ENCODE peak calls at places on chromosomes 1 and 21, in four cellular contexts. E is K562, D is HepG2, U is GM12878. B is an unnamed sample.

GRCh38 chr1:91736999-91737615 is 148.8 kb downstream of the TGFBR3 start:
- DNase-seq in U (no peak), E (no peak), D (peak), B (peak)

GRCh38 chr1:16175610-16176553 is 20.0 kb upstream of the EPHA2 start:
- DNase-seq in E (peak), U (no peak), D (no peak), B (peak)

GRCh38 chr1:85576256-85576641 is 4.3 kb upstream of the CCN1 start:
- DNase-seq in U (no peak), D (no peak), E (no peak), B (no peak)

GRCh38 chr1:22064751-22065402 is 12.4 kb downstream of the CDC42 start:
- DNase-seq in E (no peak), U (no peak), D (no peak), B (no peak)

GRCh38 chr1:55579332-55579996 is 364.3 kb upstream of the USP24 start:
- DNase-seq in U (no peak), E (no peak), D (no peak), B (no peak)

GRCh38 chr1:153565529-153566374 is at the start of gene S100A2:
- DNase-seq in E (no peak), U (peak), D (peak), B (no peak)

GRCh38 chr1:47424336-47424982 is 8.4 kb downstream of the FOXE3 start:
- DNase-seq in D (peak), U (no peak), E (peak), B (peak)

GRCh38 chr1:205317311-205317917 is 4.1 kb downstream of the NUAK2 start:
- DNase-seq in D (peak), E (no peak), U (no peak), B (no peak)

GRCh38 chr1:10962483-10962882 is 50.0 kb upstream of the TARDBP start:
- DNase-seq in D (no peak), E (no peak), U (no peak), B (no peak)

GRCh38 chr1:19156676-19157075 is 53.4 kb downstream of the UBR4 start:
- DNase-seq in D (no peak), E (no peak), U (no peak), B (no peak)

GRCh38 chr1:94805912-94806311 is 14.2 kb upstream of the SLC44A3 start:
- DNase-seq in D (peak), U (no peak), E (peak), B (peak)

GRCh38 chr21:39712976-39713375 is 32.0 kb upstream of the IGSF5 start:
- DNase-seq in U (no peak), D (peak), E (peak), B (peak)

GRCh38 chr1:220886470-220887201 is 7.4 kb downstream of the HLX start:
- DNase-seq in D (no peak), U (no peak), E (no peak), B (no peak)

GRCh38 chr1:7293702-7294630 is 477.1 kb upstream of the VAMP3 start:
- DNase-seq in D (no peak), E (no peak), U (no peak), B (no peak)

GRCh38 chr1:210143465-210144062 is 89.0 kb upstream of the SERTAD4 start:
- DNase-seq in U (no peak), E (peak), D (peak), B (peak)

GRCh38 chr1:54273092-54273836 is 73.3 kb downstream of the MRPL37 start:
- DNase-seq in U (peak), D (no peak), E (peak), B (peak)

GRCh38 chr1:76901158-76901767 is 34.0 kb downstream of the ST6GALNAC5 start:
- DNase-seq in E (peak), U (peak), D (peak), B (peak)

GRCh38 chr1:44799770-44800584 is at the start of gene PLK3:
- DNase-seq in U (peak), E (peak), D (peak), B (peak)

GRCh38 chr1:65458730-65459396 is 38.4 kb downstream of the LEPR start:
- DNase-seq in D (no peak), U (no peak), E (no peak), B (no peak)

GRCh38 chr1:201500670-201501120 is 6.2 kb downstream of the CSRP1 start:
- DNase-seq in D (no peak), E (no peak), U (no peak), B (no peak)

DNA sequence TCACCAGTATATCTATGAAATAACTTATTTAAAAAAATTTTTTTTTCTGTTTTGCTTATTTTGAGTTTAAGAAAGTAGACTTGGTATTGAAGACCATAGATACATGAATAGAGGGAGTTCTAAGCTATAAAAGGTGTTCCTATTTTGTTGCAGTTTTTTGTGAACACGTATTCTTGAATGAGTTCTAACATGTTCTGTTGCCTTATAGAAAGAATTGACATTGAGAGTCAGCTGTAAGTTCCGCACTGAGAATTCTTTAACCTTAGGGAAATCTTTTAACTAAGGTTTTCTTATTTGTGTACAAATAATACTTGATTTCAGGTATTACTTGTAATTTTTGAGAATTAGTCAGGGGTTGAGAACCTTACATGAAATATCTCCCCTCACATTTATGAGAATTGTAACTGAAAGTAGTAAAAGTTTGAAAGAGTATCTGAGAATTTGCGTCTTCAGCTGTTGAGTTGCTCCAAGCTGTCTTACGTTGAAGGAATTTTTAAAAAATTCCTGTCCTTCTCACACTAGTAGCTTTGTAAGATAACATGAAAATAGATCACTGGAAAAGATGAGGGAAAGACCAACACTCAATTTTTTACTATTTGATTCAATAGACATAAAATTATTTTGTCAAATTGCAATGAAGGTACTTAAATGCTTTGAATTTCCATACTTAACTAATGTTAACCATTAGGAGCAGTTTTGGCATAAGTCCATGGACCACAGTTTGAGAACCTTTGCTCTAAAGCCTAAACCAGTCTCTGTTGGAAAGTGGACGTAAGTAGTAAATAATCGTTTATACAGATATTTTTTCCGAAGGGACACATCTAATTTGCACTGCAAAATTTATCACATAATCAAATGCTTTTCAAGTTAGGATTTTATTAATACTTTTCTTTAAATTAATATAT is 3.8 kb downstream of the DR1 start:
- DNase-seq in U (no peak), D (peak), E (no peak), B (no peak)
- TF ChIP-seq FOXK2 in U (no peak), D (no peak), E (no peak), B (no peak)

DNA sequence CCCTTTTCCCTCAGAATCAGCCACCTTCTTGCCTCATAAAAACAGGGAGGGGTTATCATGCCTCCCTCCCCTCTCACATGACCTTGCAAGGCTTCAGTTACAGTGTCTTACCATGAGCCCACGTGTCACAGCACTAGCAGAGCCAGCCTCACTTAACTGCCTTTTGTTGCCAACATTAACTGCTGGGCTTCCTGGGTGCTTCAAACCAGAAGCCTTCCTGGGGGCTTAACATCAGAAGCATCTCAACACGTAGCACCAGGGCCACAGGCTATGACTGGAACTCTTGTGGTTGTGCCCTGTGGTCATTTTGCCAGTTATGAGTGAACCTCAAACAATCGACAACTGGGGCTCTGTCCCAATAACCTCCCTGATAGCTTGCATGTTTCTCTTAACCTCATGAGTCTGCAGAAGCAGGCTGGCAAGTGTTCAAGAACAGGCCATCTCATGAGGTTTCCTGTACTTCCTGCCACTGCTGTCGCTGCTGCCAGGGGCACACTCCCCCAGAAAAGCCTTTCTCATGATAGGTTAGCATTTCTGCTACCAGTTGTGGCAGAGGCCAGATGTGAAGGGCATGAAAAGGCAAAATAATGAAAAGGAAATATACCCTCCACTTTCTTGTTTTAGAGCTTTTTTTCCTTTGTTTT is 132.2 kb downstream of the GLUL start:
- DNase-seq in D (no peak), E (peak), U (peak), B (no peak)
- TF ChIP-seq FOXK2 in D (no peak), E (peak), U (no peak), B (no peak)

DNA sequence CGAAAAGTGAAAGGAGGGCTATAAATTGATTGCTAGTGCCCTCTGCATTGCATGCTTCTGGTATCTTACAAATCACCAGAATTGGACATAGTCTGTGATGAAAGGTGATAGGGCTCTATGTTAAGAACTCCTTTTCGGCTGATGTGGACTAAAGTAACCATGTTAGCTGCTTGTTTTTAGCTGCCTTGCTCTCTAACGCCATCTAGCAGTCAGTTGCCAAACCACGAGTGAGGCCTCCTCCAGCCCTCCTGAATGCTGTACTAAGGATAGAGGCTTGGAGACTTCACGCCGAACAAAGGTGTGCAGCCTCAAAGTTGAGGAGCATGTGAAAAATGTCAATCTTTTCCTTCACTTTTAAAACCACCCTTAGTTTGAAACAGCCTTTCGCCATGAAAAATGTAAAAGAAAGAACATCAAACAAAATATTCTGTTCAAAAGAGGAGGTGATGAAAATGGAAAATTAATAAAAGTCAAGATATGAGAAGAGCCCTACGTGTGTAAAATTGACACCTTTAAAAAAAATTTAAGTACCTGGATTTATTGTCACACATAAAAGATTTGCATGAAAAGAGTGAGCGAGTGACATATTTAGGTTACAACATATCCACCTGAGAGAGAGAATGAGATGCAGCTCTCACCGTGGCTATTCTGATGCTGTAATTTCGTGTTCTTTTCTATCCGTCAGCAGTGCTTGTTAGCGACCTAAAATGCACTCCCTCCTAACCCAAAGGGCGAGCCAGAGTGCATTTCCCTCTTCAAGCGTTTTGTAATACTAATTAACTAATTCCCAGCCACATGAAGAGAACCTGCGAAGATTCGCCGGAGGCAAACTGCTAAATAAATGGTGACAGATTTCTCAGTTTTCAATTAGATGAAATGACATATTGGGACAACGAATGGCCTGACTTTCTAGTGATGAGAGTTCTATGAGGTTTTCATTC is 8.0 kb downstream of the LRRC53 start:
- DNase-seq in U (peak), D (peak), E (peak), B (peak)
- TF ChIP-seq FOXK2 in U (no peak), D (no peak), E (no peak), B (no peak)

GRCh38 chr1:12472798-12473551 is 145.0 kb downstream of the DHRS3 start:
- DNase-seq in U (no peak), D (no peak), E (peak), B (no peak)
- TF ChIP-seq FOXK2 in U (no peak), D (no peak), E (peak), B (no peak)

DNA sequence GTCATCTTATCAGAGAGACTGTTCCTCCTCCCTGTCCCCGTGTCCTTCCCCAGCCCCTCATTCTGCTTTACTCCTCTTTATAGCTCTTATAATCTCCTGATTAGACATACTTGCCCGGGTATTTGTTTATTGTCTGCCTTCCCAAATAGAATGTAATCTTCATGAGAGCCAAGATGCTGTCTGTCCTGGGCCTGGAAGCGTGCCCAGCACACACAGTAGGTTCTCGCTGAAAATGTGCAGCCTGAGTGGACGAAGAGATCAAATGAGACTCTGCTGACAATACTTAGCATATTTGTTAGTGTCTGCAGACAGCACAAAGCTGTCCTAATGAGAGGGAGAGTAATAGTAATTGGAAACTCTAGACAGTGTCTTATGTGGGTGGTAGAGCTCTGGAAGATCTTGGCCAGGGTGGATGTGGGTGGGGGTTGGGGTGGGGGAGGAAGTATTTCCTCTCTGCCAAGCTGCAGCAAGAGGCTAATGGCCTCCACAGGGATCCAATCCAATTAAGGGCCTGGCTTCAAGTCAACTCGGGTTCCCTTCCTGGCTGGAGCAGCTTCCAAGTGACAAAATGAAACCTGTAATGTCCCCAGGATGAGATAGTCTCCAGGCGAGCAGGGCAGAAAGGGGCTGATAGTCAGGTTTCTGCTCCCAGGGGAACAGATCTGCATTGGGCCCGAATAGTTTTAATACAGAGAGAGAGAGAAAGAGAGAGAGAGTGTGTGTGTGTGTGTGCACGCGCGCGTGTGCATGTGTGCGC is 9.4 kb upstream of the CLIC4 start:
- DNase-seq in E (no peak), U (no peak), D (no peak), B (peak)
- TF ChIP-seq FOXK2 in E (no peak), U (no peak), D (no peak), B (no peak)